ENCODE peak calls at places on chromosomes 11 and 22, in eight cellular contexts. B is GM20000; C is CD8-positive, alpha-beta T cell; S is activated CD4-positive, CD25-positive, alpha-beta regulatory T cell; Z is cardiac muscle cell; Q is T-helper 2 cell; V is PC-3; K is skeletal muscle cell. U is an unnamed sample.

GRCh38 chr11:8287297-8288070 is 23.8 kb upstream of the LMO1 start:
- DNase-seq in S (no peak), K (no peak), B (peak), Q (no peak), Z (no peak), C (no peak), V (no peak), U (no peak)

GRCh38 chr11:17473071-17473744 is 3.4 kb downstream of the ABCC8 start:
- DNase-seq in C (no peak), Q (no peak), Z (peak), V (peak), S (no peak), B (no peak), K (no peak), U (no peak)

GRCh38 chr11:8597182-8597581 is 3.2 kb upstream of the STK33 start:
- DNase-seq in Z (peak), B (no peak), K (peak), C (no peak), S (no peak), V (peak), Q (no peak), U (no peak)

GRCh38 chr11:19520681-19521080 is 192.0 kb upstream of the NAV2 start:
- DNase-seq in Q (no peak), B (no peak), V (no peak), Z (no peak), C (no peak), S (no peak), K (no peak), U (no peak)

GRCh38 chr11:68380786-68381622 is 68.6 kb downstream of the LRP5 start:
- DNase-seq in C (no peak), B (no peak), S (no peak), Q (no peak), Z (peak), K (no peak), V (no peak), U (no peak)

GRCh38 chr22:31179345-31179744 is 19.4 kb downstream of the RNF185 start:
- DNase-seq in Z (no peak), K (no peak), V (peak), Q (no peak), C (no peak), B (no peak), S (no peak), U (no peak)

GRCh38 chr11:65479184-65480145 is 19.4 kb upstream of the MALAT1 start:
- DNase-seq in V (no peak), Q (no peak), B (no peak), S (no peak), Z (peak), K (peak), C (no peak), U (no peak)

GRCh38 chr11:18615628-18616392 is 16.2 kb downstream of the MISFA start:
- DNase-seq in Z (no peak), Q (no peak), C (no peak), B (peak), V (no peak), S (no peak), K (no peak), U (peak)

GRCh38 chr11:3939651-3940190 is 84.3 kb downstream of the STIM1 start:
- DNase-seq in S (no peak), C (no peak), B (no peak), Q (no peak), K (peak), Z (peak), V (no peak), U (no peak)

GRCh38 chr11:44936527-44936926 is 14.2 kb downstream of the TP53I11 start:
- DNase-seq in V (peak), Z (peak), C (peak), K (peak), Q (peak), S (peak), B (peak), U (peak)

GRCh38 chr11:70568504-70569172 is 170.3 kb downstream of the CTTN start:
- DNase-seq in V (no peak), Z (peak), Q (no peak), K (no peak), S (no peak), C (no peak), B (no peak), U (no peak)

GRCh38 chr11:8913961-8914660 is 3.1 kb downstream of the AKIP1 start:
- DNase-seq in Q (no peak), C (peak), S (peak), Z (peak), V (peak), B (peak), K (no peak), U (peak)

GRCh38 chr22:23282089-23282501 is 101.8 kb downstream of the BCR start:
- DNase-seq in V (peak), C (no peak), K (no peak), Q (no peak), B (no peak), S (no peak), Z (peak), U (no peak)

GRCh38 chr22:50199836-50200332 is 927 bp upstream of the SELENOO start:
- DNase-seq in Z (no peak), B (no peak), Q (no peak), V (no peak), C (no peak), K (no peak), S (no peak), U (no peak)

GRCh38 chr11:77592727-77593126 is 3.0 kb downstream of the AQP11 start:
- DNase-seq in V (no peak), Z (no peak), S (no peak), B (no peak), Q (no peak), K (no peak), C (no peak), U (no peak)

GRCh38 chr11:65646921-65647701 is 9.2 kb downstream of the SIPA1 start:
- DNase-seq in V (peak), Q (no peak), B (no peak), Z (peak), C (no peak), K (no peak), S (no peak), U (no peak)

GRCh38 chr11:20397281-20397680 is 9.8 kb downstream of the PRMT3 start:
- DNase-seq in Q (peak), V (peak), S (no peak), K (peak), Z (peak), C (peak), B (peak), U (peak)

GRCh38 chr11:17921620-17922473 is 91.0 kb downstream of the SERGEF start:
- DNase-seq in K (peak), V (no peak), S (no peak), Z (peak), B (no peak), Q (no peak), C (no peak), U (no peak)

GRCh38 chr22:41021039-41021654 is 70.0 kb downstream of the RBX1 start:
- DNase-seq in S (no peak), Z (peak), Q (no peak), K (no peak), B (no peak), V (no peak), C (no peak), U (peak)

GRCh38 chr11:76588455-76589325 is 81.9 kb downstream of the LRRC32 start:
- DNase-seq in Z (peak), B (no peak), Q (no peak), C (no peak), S (no peak), K (no peak), V (no peak), U (peak)

GRCh38 chr11:706439-706956 is 467 bp downstream of the EPS8L2 start:
- DNase-seq in C (no peak), B (peak), S (no peak), V (peak), Z (peak), Q (no peak), K (no peak), U (no peak)

GRCh38 chr11:107653077-107653476 is 58.8 kb downstream of the SLN start:
- DNase-seq in C (no peak), B (no peak), K (no peak), V (no peak), Q (no peak), Z (peak), S (no peak), U (no peak)

GRCh38 chr11:111206472-111206871 is 39.1 kb upstream of the POU2AF2 start:
- DNase-seq in B (no peak), S (no peak), V (peak), Q (no peak), K (peak), Z (peak), C (no peak), U (no peak)

GRCh38 chr22:27348634-27349033 is 452.9 kb downstream of the MN1 start:
- DNase-seq in Z (peak), S (no peak), C (no peak), B (no peak), V (no peak), K (no peak), Q (no peak), U (no peak)

GRCh38 chr11:122173587-122173986 is 57.6 kb upstream of the BLID start:
- DNase-seq in V (peak), Z (no peak), Q (no peak), C (no peak), S (no peak), K (no peak), B (no peak), U (no peak)

GRCh38 chr11:125481531-125481930 is 14.5 kb downstream of the FEZ1 start:
- DNase-seq in V (no peak), Q (no peak), Z (no peak), B (no peak), S (no peak), C (no peak), K (no peak), U (no peak)

GRCh38 chr11:18192988-18193387 is 20.4 kb downstream of the MRGPRX4 start:
- DNase-seq in C (no peak), V (peak), K (no peak), Z (no peak), B (peak), Q (no peak), S (no peak), U (peak)

GRCh38 chr11:122634507-122634906 is 21.0 kb upstream of the UBASH3B start:
- DNase-seq in K (peak), Z (no peak), V (peak), S (no peak), C (no peak), B (no peak), Q (no peak), U (no peak)

GRCh38 chr22:43014062-43014875 is 680 bp downstream of the PACSIN2 start:
- DNase-seq in C (peak), Q (peak), K (no peak), Z (peak), B (peak), S (peak), V (peak), U (peak)

GRCh38 chr22:42991010-42991651 is 23.8 kb downstream of the PACSIN2 start:
- DNase-seq in K (peak), B (peak), V (peak), S (no peak), C (no peak), Z (peak), Q (no peak), U (no peak)

GRCh38 chr11:811446-812245 is 1.9 kb downstream of the RPLP2 start:
- DNase-seq in B (no peak), K (no peak), S (no peak), C (no peak), Q (no peak), V (no peak), Z (no peak), U (no peak)

GRCh38 chr22:44917372-44918165 is 92.2 kb downstream of the PHF21B start:
- DNase-seq in S (no peak), Z (no peak), C (no peak), Q (no peak), V (no peak), K (no peak), B (no peak), U (no peak)

GRCh38 chr11:1924121-1924520 is 4.6 kb downstream of the TNNT3 start:
- DNase-seq in K (no peak), Q (no peak), C (no peak), V (no peak), B (no peak), S (no peak), Z (no peak), U (no peak)

GRCh38 chr11:12539570-12539969 is 134.7 kb upstream of the TEAD1 start:
- DNase-seq in S (no peak), Z (peak), V (peak), K (peak), B (no peak), Q (no peak), C (no peak), U (no peak)

GRCh38 chr22:19747574-19747973 is 13.0 kb upstream of the TBX1 start:
- DNase-seq in Q (no peak), V (no peak), K (no peak), S (no peak), Z (no peak), B (no peak), C (no peak), U (no peak)

GRCh38 chr11:65206901-65207300 is 25.2 kb downstream of the CAPN1 start:
- DNase-seq in K (no peak), C (no peak), V (no peak), B (no peak), Z (no peak), S (no peak), Q (no peak), U (no peak)

GRCh38 chr22:45834795-45835194 is 142.2 kb downstream of the WNT7B start:
- DNase-seq in B (no peak), Q (no peak), C (no peak), K (no peak), V (no peak), Z (no peak), S (no peak), U (no peak)